ENCODE peak calls at places on chromosomes 5 and 9, in six cellular contexts. M is T-helper 2 cell treated with Interferon-gamma antibody and Interleukin-4, amounts not matched to agents 5 μg/mL and 100 μg/mL, for 36 hours; J is AG10803; V is stimulated activated CD4-positive, alpha-beta T cell treated with anti-CD3 and anti-CD28 coated beads, Interleukin-2, amount 100 ng/mL, for 48 hours; U is mucosa of gallbladder; L is adrenal gland. C is an unnamed sample.

GRCh38 chr9:129270205-129270604 is 92.1 kb upstream of the IER5L start:
- DNase-seq in M (peak; percentile 55), U (no peak), J (no peak), L (no peak), V (peak; percentile 18), C (no peak)

GRCh38 chr9:32218100-32218767 is 166.2 kb upstream of the ACO1 start:
- DNase-seq in V (no peak), J (no peak), M (no peak), L (no peak), U (no peak), C (no peak)

GRCh38 chr5:176545737-176546509 is 3.2 kb upstream of the CDHR2 start:
- DNase-seq in V (no peak), U (peak; percentile 73), J (no peak), M (no peak), L (no peak), C (peak; percentile 92)

GRCh38 chr5:110854200-110854599 is 115.4 kb downstream of the SLC25A46 start:
- DNase-seq in J (no peak), M (no peak), U (no peak), V (no peak), L (no peak), C (no peak)

GRCh38 chr5:137894586-137894985 is 5.3 kb downstream of the PKD2L2 start:
- DNase-seq in L (no peak), U (no peak), J (no peak), V (no peak), M (no peak), C (no peak)

GRCh38 chr5:156678484-156678883 is 171.6 kb upstream of the PPP1R2B start:
- DNase-seq in V (no peak), J (no peak), M (no peak), L (no peak), U (no peak), C (no peak)

GRCh38 chr5:72508241-72509170 is 1.3 kb upstream of the ZNF366 start:
- DNase-seq in U (no peak), L (no peak), M (no peak), J (no peak), V (no peak), C (no peak)

GRCh38 chr5:139064613-139065012 is 133.6 kb downstream of the SIL1 start:
- DNase-seq in U (peak; percentile 12), M (no peak), V (no peak), J (no peak), L (no peak), C (no peak)

GRCh38 chr9:2963307-2963706 is 119.4 kb upstream of the PUM3 start:
- DNase-seq in J (no peak), U (no peak), M (no peak), V (no peak), L (no peak), C (no peak)

GRCh38 chr9:109875495-109875894 is 95.5 kb downstream of the PALM2AKAP2 start:
- DNase-seq in M (no peak), J (no peak), U (no peak), L (no peak), V (no peak), C (no peak)

GRCh38 chr9:131111854-131112311 is 13.5 kb upstream of the NUP214 start:
- DNase-seq in J (no peak), V (no peak), L (no peak), U (no peak), M (no peak), C (peak; percentile 17)

GRCh38 chr5:176870110-176870591 is 29.0 kb downstream of the HK3 start:
- DNase-seq in V (no peak), U (peak; percentile 13), J (peak; percentile 24), L (peak; percentile 62), M (no peak), C (no peak)

GRCh38 chr9:127779136-127779981 is 893 bp upstream of the SH2D3C start:
- DNase-seq in M (peak; percentile 75), V (peak; percentile 49), U (no peak), J (no peak), L (no peak), C (peak; percentile 51)

GRCh38 chr5:2534251-2534650 is 217.2 kb downstream of the IRX2 start:
- DNase-seq in V (no peak), M (no peak), L (no peak), U (no peak), J (no peak), C (no peak)

GRCh38 chr5:101278011-101278687 is 375.1 kb upstream of the ST8SIA4 start:
- DNase-seq in L (no peak), M (no peak), U (no peak), J (no peak), V (no peak), C (no peak)

GRCh38 chr5:178325311-178326053 is 92.9 kb upstream of the PHYKPL start:
- DNase-seq in L (no peak), V (no peak), M (no peak), U (no peak), J (no peak), C (no peak)

GRCh38 chr9:93095205-93096130 is 549 bp upstream of the CARD19 start:
- DNase-seq in V (peak; percentile 100), M (peak; percentile 99), L (peak; percentile 100), J (peak; percentile 97), U (peak; percentile 100), C (peak; percentile 100)

GRCh38 chr9:123680382-123680781 is 249.5 kb downstream of the DENND1A start:
- DNase-seq in U (no peak), J (no peak), L (no peak), V (no peak), M (no peak), C (no peak)

GRCh38 chr9:106467113-106467846 is 395.7 kb upstream of the ZNF462 start:
- DNase-seq in U (no peak), M (no peak), J (peak; percentile 10), L (no peak), V (no peak), C (no peak)

GRCh38 chr5:129217179-129217578 is 122.6 kb downstream of the ISOC1 start:
- DNase-seq in U (no peak), J (no peak), V (no peak), M (no peak), L (no peak), C (no peak)

GRCh38 chr5:8585230-8586018 is 716.5 kb downstream of the MTRR start:
- DNase-seq in J (no peak), L (no peak), U (no peak), M (no peak), V (no peak), C (no peak)

GRCh38 chr5:89471115-89471514 is 588.1 kb upstream of the MEF2C start:
- DNase-seq in U (no peak), L (no peak), M (no peak), V (no peak), J (no peak), C (no peak)

GRCh38 chr5:119582987-119583386 is 46.4 kb upstream of the FAM170A start:
- DNase-seq in U (no peak), V (no peak), L (no peak), J (no peak), M (no peak), C (no peak)

GRCh38 chr9:106077731-106078130 is 383.4 kb downstream of the TMEM38B start:
- DNase-seq in M (no peak), U (no peak), V (no peak), J (no peak), L (no peak), C (no peak)

GRCh38 chr5:15717002-15717401 is 217.0 kb downstream of the FBXL7 start:
- DNase-seq in V (no peak), L (peak; percentile 29), M (no peak), J (no peak), U (no peak), C (no peak)

GRCh38 chr9:20356392-20357206 is 265.7 kb downstream of the MLLT3 start:
- DNase-seq in U (peak; percentile 74), V (peak; percentile 13), L (peak; percentile 86), M (peak; percentile 21), J (peak; percentile 85), C (peak; percentile 74)

GRCh38 chr5:74141053-74141452 is 499.5 kb downstream of the ENC1 start:
- DNase-seq in V (no peak), J (peak; percentile 38), L (no peak), U (no peak), M (no peak), C (no peak)